ENCODE peak calls at places on chromosome 22, in seven cellular contexts. Z is brain microvascular endothelial cell, N is fibroblast of lung, H is mammary epithelial cell, J is SK-N-SH, W is colonic mucosa, O is OCI-LY7. Y is an unnamed sample.

GRCh38 chr22:49487950-49488349 is 339.7 kb downstream of the BRD1 start:
- DNase-seq in O (no peak), Z (no peak), W (no peak), N (no peak), J (no peak), H (no peak), Y (no peak)

GRCh38 chr22:45876136-45877035 is 100.6 kb downstream of the WNT7B start:
- DNase-seq in J (no peak), H (no peak), N (no peak), W (no peak), Z (no peak), O (no peak), Y (no peak)

GRCh38 chr22:44620129-44620840 is 81.7 kb upstream of the PRR5 start:
- DNase-seq in N (peak; percentile 65), W (peak; percentile 50), O (peak; percentile 47), H (peak; percentile 5), J (peak; percentile 75), Z (peak; percentile 49), Y (peak; percentile 77)

GRCh38 chr22:26981520-26981919 is 324.1 kb downstream of the MIAT start:
- DNase-seq in Z (no peak), H (no peak), W (no peak), N (peak; percentile 13), O (no peak), J (peak; percentile 15), Y (no peak)

GRCh38 chr22:50548046-50548912 is 2.6 kb downstream of the KLHDC7B start:
- DNase-seq in N (no peak), O (peak; percentile 41), J (peak; percentile 38), W (no peak), H (no peak), Z (no peak), Y (no peak)

GRCh38 chr22:22857607-22858558 is 29.7 kb upstream of the IGLL5 start:
- DNase-seq in N (no peak), W (no peak), J (no peak), H (no peak), O (peak; percentile 50), Z (no peak), Y (no peak)

GRCh38 chr22:27554106-27554814 is 247.3 kb downstream of the MN1 start:
- DNase-seq in Z (no peak), O (no peak), H (no peak), N (peak; percentile 66), W (peak; percentile 56), J (no peak), Y (peak; percentile 26)

GRCh38 chr22:30481711-30482110 is 9.9 kb upstream of the SEC14L3 start:
- DNase-seq in N (peak; percentile 56), Z (no peak), O (no peak), W (no peak), J (no peak), H (peak; percentile 52), Y (no peak)

GRCh38 chr22:35150163-35151107 is 84.5 kb downstream of the ISX start:
- DNase-seq in H (peak; percentile 34), W (peak; percentile 77), N (peak; percentile 10), O (peak; percentile 67), J (peak; percentile 61), Z (peak; percentile 51), Y (no peak)

GRCh38 chr22:49295465-49295743 is 532.3 kb downstream of the BRD1 start:
- DNase-seq in H (no peak), J (no peak), Z (no peak), O (no peak), N (no peak), W (no peak), Y (no peak)

GRCh38 chr22:26586556-26587325 is 3.2 kb downstream of the TPST2 start:
- DNase-seq in Z (no peak), J (no peak), N (no peak), W (no peak), O (no peak), H (no peak), Y (no peak)

GRCh38 chr22:39010946-39011625 is 3.0 kb upstream of the APOBEC3C start:
- DNase-seq in O (no peak), H (no peak), J (no peak), N (no peak), W (no peak), Z (no peak), Y (no peak)

GRCh38 chr22:39527481-39527961 is 5.0 kb downstream of the RPS19BP1 start:
- DNase-seq in O (peak; percentile 77), Z (no peak), N (no peak), J (no peak), W (peak; percentile 85), H (peak; percentile 33), Y (peak; percentile 74)

GRCh38 chr22:30490399-30490798 is 15.1 kb downstream of the SEC14L4 start:
- DNase-seq in O (no peak), W (no peak), J (no peak), Z (no peak), H (no peak), N (no peak), Y (no peak)

GRCh38 chr22:48744967-48745841 is 1082.5 kb downstream of the BRD1 start:
- DNase-seq in W (peak; percentile 11), J (no peak), Z (no peak), N (no peak), H (no peak), O (no peak), Y (no peak)

GRCh38 chr22:20187777-20188566 is 37.1 kb upstream of the CCDC188 start:
- DNase-seq in H (no peak), O (no peak), W (no peak), J (no peak), N (no peak), Z (no peak), Y (no peak)

GRCh38 chr22:20185750-20186149 is 34.9 kb upstream of the CCDC188 start:
- DNase-seq in Z (no peak), H (no peak), W (no peak), J (no peak), O (no peak), N (no peak), Y (no peak)

GRCh38 chr22:20186871-20187546 is 36.2 kb upstream of the CCDC188 start:
- DNase-seq in H (no peak), J (no peak), W (no peak), Z (no peak), O (no peak), N (no peak), Y (no peak)

GRCh38 chr22:20184501-20185145 is 33.8 kb upstream of the CCDC188 start:
- DNase-seq in O (no peak), W (no peak), Z (no peak), J (no peak), H (no peak), N (no peak), Y (no peak)

GRCh38 chr22:20186183-20186870 is 35.5 kb upstream of the CCDC188 start:
- DNase-seq in J (peak; percentile 59), N (no peak), W (no peak), O (peak; percentile 10), H (no peak), Z (no peak), Y (no peak)
- TF ChIP-seq CTCF in J (peak; percentile 19), N (no peak), W (no peak), O (peak; percentile 53), H (no peak), Z (peak; percentile 46), Y (peak; percentile 41)

GRCh38 chr22:21067075-21067900 is 21.5 kb downstream of the LRRC74B start:
- DNase-seq in Z (no peak), W (no peak), O (no peak), H (no peak), J (no peak), N (no peak), Y (no peak)
- H3K4me3 ChIP-seq in Z (no peak overlapping the region), W (no peak overlapping the region), O (no peak overlapping the region), H (no peak overlapping the region), J (no peak overlapping the region), N (no peak overlapping the region), Y (no peak overlapping the region)

GRCh38 chr22:43008921-43009320 is 6.0 kb downstream of the PACSIN2 start:
- DNase-seq in J (no peak), N (no peak), O (no peak), Z (no peak), W (no peak), H (no peak), Y (no peak)
- TF ChIP-seq CTCF in J (no peak), N (no peak), O (no peak), Z (no peak), W (no peak), H (no peak), Y (no peak)

DNA sequence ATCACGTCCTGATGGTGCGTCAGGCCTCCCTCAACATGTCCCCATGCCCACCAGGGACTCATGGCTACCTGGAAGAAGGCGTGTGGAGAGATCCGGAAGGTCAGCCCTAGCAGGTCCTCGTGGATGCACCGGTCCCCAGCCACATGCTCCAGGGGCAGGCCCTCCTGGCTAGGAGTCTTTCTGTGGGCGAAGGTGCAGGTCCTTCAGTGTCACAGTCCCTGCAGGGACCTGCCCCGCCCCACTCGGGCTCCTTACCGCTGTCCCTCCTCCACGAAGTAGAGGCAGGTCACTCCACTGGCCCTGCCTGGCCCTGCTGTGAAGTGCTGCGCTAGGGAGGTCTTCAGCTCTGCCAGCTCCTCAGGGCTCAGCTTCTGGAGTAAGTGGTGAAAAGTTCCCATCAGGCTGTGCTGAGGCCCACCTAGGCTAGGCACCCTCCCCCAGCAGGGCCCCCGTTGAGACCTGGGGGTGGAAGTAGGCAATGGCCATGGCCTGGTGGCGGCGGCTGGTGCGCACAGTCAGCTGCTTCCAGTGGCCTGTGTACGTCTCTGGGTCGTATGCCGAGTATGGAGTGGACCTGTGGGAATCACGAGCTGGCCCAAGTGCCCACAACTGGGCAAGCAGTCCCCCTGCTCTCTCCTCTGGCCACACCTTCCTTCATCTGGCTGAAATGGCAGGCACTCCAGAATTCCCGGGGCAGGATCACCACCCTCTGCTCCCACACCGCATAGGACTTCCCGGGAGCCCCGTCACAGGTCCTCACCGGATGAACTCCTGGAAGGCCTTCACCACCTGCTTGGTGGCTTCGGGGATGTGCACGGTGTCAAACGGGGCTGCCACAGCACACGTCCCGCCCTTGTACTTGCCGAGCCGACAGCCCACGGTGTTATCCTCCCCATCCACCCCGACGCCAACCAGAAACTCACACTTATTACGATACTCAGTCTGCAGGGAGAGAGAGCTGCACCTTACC is 1.1 kb upstream of the RANBP1 start:
- DNase-seq in Z (no peak), N (no peak), J (no peak), W (no peak), H (no peak), O (no peak), Y (no peak)
- H3K4me3 ChIP-seq in Z (no peak overlapping the region), N (no peak overlapping the region), J (no peak overlapping the region), W (no peak overlapping the region), H (no peak overlapping the region), O (peak overlapping the region; percentile 98), Y (no peak overlapping the region)